ENCODE peak calls at places on chromosomes 12 and 14, in ten cellular contexts. O is adrenal gland, A is uterus, G is heart left ventricle, P is transverse colon, Q is right lobe of liver, I is H1, U is NB4, R is K562, W is tibial nerve. C is an unnamed sample.

GRCh38 chr14:69518341-69519101 is 34.0 kb downstream of the PLEKHD1 start:
- DNase-seq in O (no peak), A (no peak), G (no peak), P (no peak), Q (no peak), I (no peak), U (no peak), R (no peak), W (no peak), C (no peak)

GRCh38 chr14:31476131-31476917 is 11.5 kb downstream of the GPR33 start:
- DNase-seq in O (no peak), A (no peak), G (no peak), P (no peak), Q (no peak), I (no peak), U (no peak), R (no peak), W (no peak), C (no peak)

GRCh38 chr12:95204141-95204866 is 13.0 kb downstream of the FGD6 start:
- DNase-seq in O (peak; percentile 68), A (peak; percentile 20), G (no peak), P (peak; percentile 55), Q (peak; percentile 28), I (peak; percentile 53), U (peak; percentile 66), R (peak; percentile 80), W (no peak), C (peak; percentile 56)

GRCh38 chr12:90207799-90208198 is 499.2 kb upstream of the ATP2B1 start:
- DNase-seq in O (no peak), A (no peak), G (no peak), P (no peak), Q (no peak), I (no peak), U (no peak), R (no peak), W (no peak), C (no peak)

GRCh38 chr12:71955946-71956345 is 17.3 kb downstream of the TPH2 start:
- DNase-seq in O (no peak), A (no peak), G (no peak), P (no peak), Q (no peak), I (no peak), U (no peak), R (no peak), W (no peak), C (no peak)

GRCh38 chr12:85260904-85261303 is 19.1 kb upstream of the ALX1 start:
- DNase-seq in O (no peak), A (no peak), G (no peak), P (no peak), Q (no peak), I (no peak), U (no peak), R (no peak), W (no peak), C (no peak)

GRCh38 chr12:13183621-13184020 is 12.9 kb upstream of the EMP1 start:
- DNase-seq in O (no peak), A (no peak), G (no peak), P (no peak), Q (no peak), I (no peak), U (no peak), R (no peak), W (no peak), C (no peak)

GRCh38 chr12:56599797-56600196 is 30.3 kb downstream of the BAZ2A start:
- DNase-seq in O (no peak), A (no peak), G (no peak), P (no peak), Q (no peak), I (no peak), U (no peak), R (no peak), W (no peak), C (no peak)

GRCh38 chr12:112283541-112283940 is 98.7 kb downstream of the HECTD4 start:
- DNase-seq in O (no peak), A (no peak), G (no peak), P (no peak), Q (no peak), I (no peak), U (no peak), R (no peak), W (no peak), C (no peak)

GRCh38 chr14:100857196-100857922 is 31.4 kb downstream of the MEG3 start:
- DNase-seq in O (no peak), A (no peak), G (no peak), P (no peak), Q (no peak), I (no peak), U (no peak), R (no peak), W (no peak), C (no peak)

GRCh38 chr14:23058654-23059504 is 1.6 kb upstream of the CDH24 start:
- DNase-seq in O (no peak), A (no peak), G (no peak), P (no peak), Q (no peak), I (no peak), U (peak; percentile 13), R (no peak), W (no peak), C (no peak)

GRCh38 chr12:105420046-105420445 is 89.6 kb downstream of the C12orf75 start:
- DNase-seq in O (no peak), A (no peak), G (no peak), P (no peak), Q (no peak), I (no peak), U (no peak), R (no peak), W (no peak), C (no peak)

GRCh38 chr12:18551703-18552102 is 186.1 kb downstream of the PLCZ1 start:
- DNase-seq in O (no peak), A (no peak), G (no peak), P (no peak), Q (no peak), I (no peak), U (no peak), R (no peak), W (no peak), C (no peak)

GRCh38 chr12:65536876-65537661 is 258.6 kb downstream of the MSRB3 start:
- DNase-seq in O (peak; percentile 4), A (peak; percentile 28), G (peak; percentile 26), P (peak; percentile 10), Q (no peak), I (no peak), U (no peak), R (no peak), W (no peak), C (peak; percentile 46)

GRCh38 chr12:62128186-62128965 is 131.8 kb upstream of the USP15 start:
- DNase-seq in O (no peak), A (no peak), G (no peak), P (no peak), Q (no peak), I (no peak), U (peak; percentile 4), R (no peak), W (no peak), C (no peak)

GRCh38 chr12:57722716-57723629 is 15.6 kb downstream of the AGAP2 start:
- DNase-seq in O (no peak), A (no peak), G (no peak), P (no peak), Q (no peak), I (no peak), U (no peak), R (no peak), W (no peak), C (no peak)
- TF ChIP-seq POLR2A in O (no peak), A (no peak), G (no peak), P (no peak), Q (no peak), I (no peak), U (no peak), R (no peak), W (no peak), C (no peak)

DNA sequence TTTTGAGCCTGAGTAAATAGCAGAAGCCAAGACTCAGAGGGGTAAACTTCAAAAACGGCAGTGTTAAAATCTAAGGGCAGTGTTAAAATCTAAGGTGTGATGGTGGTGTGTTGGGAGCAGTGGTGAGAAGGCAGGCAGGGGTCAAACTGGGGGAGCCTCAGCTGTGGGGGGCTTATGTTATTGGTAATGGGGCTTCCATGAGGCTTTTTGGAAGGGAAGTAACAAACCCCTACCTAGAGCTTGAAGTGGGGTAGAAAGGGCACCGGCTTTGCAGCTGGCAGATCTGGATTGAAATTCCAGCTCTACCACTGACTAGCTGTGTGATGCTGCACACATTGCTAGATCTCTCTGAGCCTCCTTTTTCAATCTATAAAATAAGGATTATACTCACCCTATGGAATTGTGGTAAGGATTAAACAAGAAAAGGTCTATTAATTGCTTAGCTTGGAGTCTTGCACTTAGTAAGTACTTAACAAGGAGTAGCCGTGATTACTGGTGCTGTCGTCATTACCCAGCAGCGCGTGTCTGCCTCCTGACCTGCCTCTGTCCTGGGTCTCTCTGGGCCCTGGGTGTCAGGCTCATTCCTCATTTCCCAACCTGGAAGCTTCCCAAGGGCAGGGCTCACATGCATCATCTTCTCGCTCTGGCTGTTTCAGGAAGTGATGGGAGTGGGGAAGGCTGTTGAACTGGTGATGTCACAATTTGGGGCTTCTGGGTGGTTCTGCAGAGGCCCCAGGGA is 18.5 kb upstream of the KRT80 start:
- DNase-seq in O (peak; percentile 92), A (no peak), G (no peak), P (no peak), Q (peak; percentile 20), I (no peak), U (peak; percentile 25), R (no peak), W (peak; percentile 21), C (no peak)
- TF ChIP-seq POLR2A in O (no peak), A (no peak), G (no peak), P (no peak), Q (no peak), I (no peak), U (no peak), R (no peak), W (no peak), C (no peak)

GRCh38 chr12:124326104-124326503 is 31.2 kb downstream of the RFLNA start:
- DNase-seq in O (no peak), A (no peak), G (no peak), P (no peak), Q (no peak), I (no peak), U (no peak), R (no peak), W (no peak), C (no peak)
- TF ChIP-seq POLR2A in O (no peak), A (no peak), G (no peak), P (no peak), Q (no peak), I (no peak), U (no peak), R (no peak), W (no peak), C (no peak)

DNA sequence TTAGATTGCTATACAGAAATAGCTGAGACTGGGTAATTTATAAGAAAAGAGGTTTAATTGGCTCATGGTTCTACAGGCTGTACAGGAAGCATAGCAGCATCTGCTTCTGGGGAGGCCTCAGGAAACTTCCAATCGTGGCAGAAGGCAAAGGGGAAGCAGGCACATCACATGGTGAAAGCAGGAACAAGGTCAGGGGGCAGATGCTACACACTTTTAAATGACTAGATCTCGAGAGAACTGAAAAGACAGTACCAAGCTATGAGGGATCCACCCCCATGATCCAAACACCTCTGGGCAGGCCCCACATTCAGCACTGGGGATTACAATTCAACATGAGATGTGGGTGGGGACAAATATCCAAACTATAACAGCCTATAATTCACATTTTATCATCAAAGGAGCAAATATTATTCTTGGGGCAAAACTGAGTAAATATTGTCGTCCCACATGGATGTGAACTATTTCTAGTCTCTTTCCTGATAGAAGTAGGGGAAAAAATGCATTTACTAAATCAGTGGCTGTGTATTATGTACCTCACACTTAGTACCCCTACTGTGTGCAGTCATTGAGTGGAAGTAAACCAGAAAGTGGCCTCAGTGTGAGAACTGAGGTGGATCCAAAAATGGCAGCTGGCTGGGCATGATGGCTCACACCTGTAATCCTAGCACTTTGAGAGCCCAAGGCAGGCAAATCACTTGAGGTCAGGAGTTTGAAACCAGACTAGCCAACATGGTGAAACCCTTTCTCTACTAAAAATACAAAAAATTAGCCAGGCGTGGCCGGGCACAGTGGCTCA is 25.4 kb upstream of the A2ML1 start:
- DNase-seq in O (no peak), A (no peak), G (no peak), P (no peak), Q (no peak), I (no peak), U (no peak), R (no peak), W (no peak), C (no peak)
- TF ChIP-seq POLR2A in O (no peak), A (no peak), G (no peak), P (no peak), Q (no peak), I (no peak), U (no peak), R (no peak), W (no peak), C (no peak)